ENCODE peak calls at places on chromosome 2, in seven cellular contexts. W, P, A, M, K, U and T are unnamed samples.

GRCh38 chr2:96100893-96101304 is 15.5 kb downstream of the ADRA2B start:
- DNase-seq in U (no peak), A (no peak), P (no peak), M (no peak), K (no peak), W (no peak), T (no peak)

GRCh38 chr2:224263571-224264043 is 138.3 kb downstream of the FAM124B start:
- DNase-seq in P (no peak), U (no peak), M (no peak), A (no peak), W (no peak), K (no peak), T (no peak)

GRCh38 chr2:88329815-88330603 is 122.5 kb downstream of the FOXI3 start:
- DNase-seq in U (no peak), M (peak), A (no peak), W (peak), K (no peak), P (no peak), T (no peak)

GRCh38 chr2:16325613-16326510 is 339.8 kb downstream of the CYRIA start:
- DNase-seq in M (no peak), U (no peak), P (no peak), K (no peak), A (no peak), W (peak), T (no peak)

GRCh38 chr2:42810971-42811865 is 18.8 kb upstream of the HAAO start:
- DNase-seq in M (peak), K (peak), P (peak), U (no peak), W (peak), A (peak), T (peak)

GRCh38 chr2:98727758-98728718 is 2.9 kb downstream of the MGAT4A start:
- DNase-seq in K (no peak), M (no peak), A (no peak), U (no peak), W (no peak), P (no peak), T (no peak)

GRCh38 chr2:214169736-214170135 is 241.1 kb upstream of the VWC2L start:
- DNase-seq in A (no peak), K (no peak), W (no peak), P (no peak), M (no peak), U (no peak), T (no peak)

GRCh38 chr2:175170679-175171304 is 2.8 kb upstream of the ATF2 start:
- DNase-seq in W (no peak), K (no peak), M (no peak), U (no peak), A (no peak), P (no peak), T (no peak)

GRCh38 chr2:28436525-28437051 is 43.9 kb downstream of the FOSL2 start:
- DNase-seq in U (no peak), P (no peak), K (no peak), M (no peak), A (no peak), W (no peak), T (no peak)

DNA sequence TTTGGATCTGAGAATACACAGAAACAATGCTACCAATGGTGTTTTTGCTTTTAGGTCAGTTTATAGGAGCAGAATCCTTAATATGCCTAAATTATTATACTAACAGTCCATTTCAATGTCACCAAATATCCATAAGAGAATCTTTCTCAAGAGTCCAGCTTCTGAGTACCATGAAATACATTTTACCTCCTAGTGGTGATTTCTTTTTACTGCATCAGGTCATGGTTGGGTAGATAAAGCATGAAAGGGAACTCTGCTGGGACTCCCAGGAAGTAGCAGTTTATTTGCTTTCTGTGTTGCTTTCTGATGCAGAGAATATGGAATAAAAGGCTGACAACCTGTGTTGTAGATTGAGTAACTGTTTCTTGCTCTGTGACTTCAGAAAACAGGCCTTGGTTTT is 115.6 kb downstream of the PPP1R1C start:
- DNase-seq in M (no peak), A (no peak), W (no peak), U (peak), K (no peak), P (no peak), T (no peak)
- TF ChIP-seq CTCF in M (peak), A (no peak), W (peak), U (peak), K (no peak), P (no peak), T (peak)

DNA sequence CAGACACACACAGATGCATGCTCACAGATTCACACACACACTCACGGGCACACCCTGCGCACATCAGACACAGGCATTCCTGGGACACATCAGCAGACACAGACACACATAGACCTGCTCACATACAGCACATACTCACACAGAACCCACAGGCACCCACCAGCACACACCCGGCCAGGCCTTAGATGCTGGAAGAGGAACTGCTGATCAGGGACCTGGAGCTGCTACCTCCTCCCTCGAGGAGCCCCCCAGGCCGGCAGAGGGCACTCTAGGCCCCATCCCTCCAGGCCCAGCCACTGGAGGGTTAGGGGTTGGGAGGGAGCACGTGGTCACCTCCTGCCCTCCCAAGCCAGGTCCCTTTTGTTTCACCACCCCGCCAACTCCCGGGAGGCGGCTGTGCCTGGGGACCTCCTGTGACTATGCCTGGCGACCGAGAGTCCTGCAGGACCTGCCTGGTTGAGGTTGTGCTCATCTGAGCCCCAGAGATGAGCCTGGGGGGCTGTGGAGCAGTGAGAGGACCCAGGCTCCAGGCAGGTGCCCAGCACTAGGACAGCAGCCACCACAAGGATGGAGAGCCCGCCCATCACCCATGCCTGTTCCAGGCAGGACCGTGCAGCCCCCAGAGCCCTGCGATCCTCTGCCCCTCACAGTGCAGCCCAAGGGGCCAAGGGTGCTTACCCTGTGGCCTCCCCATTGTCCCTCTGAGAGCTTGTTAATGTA is 21.0 kb upstream of the PTMA start:
- DNase-seq in M (peak), K (peak), A (no peak), W (peak), P (peak), U (peak), T (peak)
- TF ChIP-seq CTCF in M (peak), K (peak), A (peak), W (peak), P (peak), U (peak), T (peak)

GRCh38 chr2:158460632-158461297 is 4.0 kb downstream of the PKP4 start:
- DNase-seq in M (no peak), W (no peak), U (no peak), K (no peak), P (no peak), A (no peak), T (no peak)
- TF ChIP-seq CTCF in M (no peak), W (no peak), U (peak), K (no peak), P (no peak), A (peak), T (peak)

GRCh38 chr2:126771501-126772195 is 115.7 kb downstream of the GYPC start:
- DNase-seq in M (no peak), P (no peak), W (no peak), U (no peak), A (no peak), K (no peak), T (no peak)

GRCh38 chr2:126771094-126771493 is 115.1 kb downstream of the GYPC start:
- DNase-seq in U (no peak), W (no peak), M (no peak), A (no peak), K (no peak), P (no peak), T (no peak)

GRCh38 chr2:126770466-126770865 is 114.5 kb downstream of the GYPC start:
- DNase-seq in A (no peak), K (no peak), W (no peak), M (no peak), U (no peak), P (no peak), T (no peak)

GRCh38 chr2:126766897-126767296 is 110.9 kb downstream of the GYPC start:
- DNase-seq in P (no peak), M (no peak), A (no peak), K (no peak), W (no peak), U (no peak), T (no peak)

GRCh38 chr2:126769118-126769517 is 113.2 kb downstream of the GYPC start:
- DNase-seq in M (no peak), P (no peak), A (no peak), K (no peak), U (peak), W (no peak), T (no peak)
- TF ChIP-seq CTCF in M (no peak), P (no peak), A (no peak), K (no peak), U (peak), W (no peak), T (no peak)

DNA sequence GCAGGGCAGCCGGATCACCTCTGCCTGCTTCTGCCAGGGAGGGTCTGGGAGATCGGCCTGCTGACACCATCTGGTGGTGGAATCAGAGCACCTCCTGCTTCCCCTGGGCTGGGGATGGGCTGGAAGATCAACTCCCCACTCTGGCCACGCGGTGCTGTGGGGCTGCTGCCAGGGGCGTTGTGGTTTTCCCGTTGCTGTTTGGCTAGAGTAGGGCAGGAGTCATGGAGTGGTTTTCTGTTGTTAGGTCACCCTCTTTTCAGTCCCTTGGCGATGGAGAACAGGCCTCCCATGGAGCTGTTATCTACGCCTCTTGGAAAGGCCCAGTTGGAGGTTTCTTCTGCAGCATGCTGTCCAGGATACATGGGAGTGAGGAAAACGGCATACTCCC is 15.2 kb downstream of the BCL2L11 start:
- DNase-seq in K (peak), M (no peak), P (no peak), U (no peak), A (no peak), W (peak), T (no peak)
- TF ChIP-seq CTCF in K (no peak), M (no peak), P (no peak), U (peak), A (no peak), W (peak), T (no peak)

GRCh38 chr2:887639-888038 is 63.0 kb upstream of the SNTG2 start:
- DNase-seq in W (peak), P (no peak), A (no peak), U (no peak), M (no peak), K (no peak), T (no peak)

GRCh38 chr2:884027-884748 is 66.5 kb upstream of the SNTG2 start:
- DNase-seq in W (no peak), A (no peak), P (no peak), K (no peak), U (no peak), M (no peak), T (no peak)

GRCh38 chr2:885230-886071 is 65.2 kb upstream of the SNTG2 start:
- DNase-seq in A (no peak), P (no peak), W (no peak), K (no peak), M (no peak), U (no peak), T (no peak)

GRCh38 chr2:888211-888801 is 62.3 kb upstream of the SNTG2 start:
- DNase-seq in U (no peak), M (no peak), P (no peak), W (no peak), K (no peak), A (no peak), T (no peak)

GRCh38 chr2:886072-887022 is 64.3 kb upstream of the SNTG2 start:
- DNase-seq in W (peak), M (no peak), U (no peak), P (no peak), A (no peak), K (no peak), T (no peak)
- TF ChIP-seq CTCF in W (no peak), M (no peak), U (no peak), P (no peak), A (no peak), K (no peak), T (no peak)

GRCh38 chr2:10285578-10286198 is 17.0 kb upstream of the HPCAL1 start:
- DNase-seq in P (no peak), K (peak), U (no peak), M (no peak), W (no peak), A (peak), T (no peak)
- TF ChIP-seq CTCF in P (no peak), K (no peak), U (no peak), M (no peak), W (no peak), A (no peak), T (no peak)

DNA sequence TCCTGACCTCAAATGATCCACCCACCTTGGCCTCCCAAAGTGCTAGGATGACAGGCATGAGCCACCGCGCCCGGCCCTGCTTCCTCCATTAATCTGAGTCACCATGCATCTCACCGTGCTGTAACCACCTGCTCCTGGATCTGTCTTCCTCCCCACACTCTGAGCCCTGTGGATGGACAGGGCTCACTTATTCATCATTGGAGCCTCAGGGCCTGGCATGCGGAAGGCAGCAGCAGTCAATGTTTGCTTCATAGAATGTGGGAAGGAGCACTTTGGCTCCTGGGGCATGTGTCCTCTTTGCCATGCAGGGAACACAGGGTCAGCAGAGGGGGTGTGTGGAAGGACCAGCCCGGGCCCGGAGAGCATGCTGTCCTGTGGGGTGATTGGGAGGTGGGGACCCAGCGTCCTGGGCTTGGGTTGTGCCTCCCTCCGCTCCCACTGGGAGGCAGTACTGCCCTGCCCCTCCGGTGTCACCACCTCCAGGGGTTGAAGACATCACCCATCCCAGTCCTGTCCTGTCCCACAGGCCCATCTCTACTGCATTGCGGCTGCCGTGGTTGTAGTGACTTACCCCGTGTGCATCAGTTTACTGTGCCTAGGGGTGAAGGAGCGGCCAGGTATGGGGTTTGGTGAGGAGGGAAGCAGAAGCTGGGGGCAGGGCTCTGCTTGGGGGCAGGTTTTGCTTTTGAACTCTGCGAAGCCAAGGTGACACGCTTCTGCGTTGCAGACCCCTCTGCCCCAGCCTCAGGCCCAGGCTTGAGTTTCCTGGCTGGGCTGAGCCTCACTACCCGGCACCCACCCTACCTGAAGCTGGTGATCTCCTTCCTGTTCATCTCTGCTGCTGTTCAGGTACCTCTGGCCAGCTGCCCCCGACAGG is 11.5 kb downstream of the MFSD2B start:
- DNase-seq in K (no peak), W (peak), P (no peak), A (no peak), U (peak), M (no peak), T (peak)
- TF ChIP-seq CTCF in K (no peak), W (peak), P (no peak), A (no peak), U (peak), M (peak), T (peak)

GRCh38 chr2:196591004-196591403 is 48.5 kb upstream of the CCDC150 start:
- DNase-seq in M (no peak), A (no peak), W (no peak), U (no peak), P (no peak), K (no peak), T (no peak)

GRCh38 chr2:196591621-196592022 is 47.9 kb upstream of the CCDC150 start:
- DNase-seq in W (no peak), A (no peak), K (no peak), U (no peak), P (no peak), M (no peak), T (no peak)

GRCh38 chr2:196594158-196594557 is 45.4 kb upstream of the CCDC150 start:
- DNase-seq in K (no peak), W (no peak), M (no peak), A (no peak), P (no peak), U (no peak), T (no peak)

GRCh38 chr2:196592912-196593881 is 46.3 kb upstream of the CCDC150 start:
- DNase-seq in P (no peak), A (no peak), W (peak), U (no peak), K (no peak), M (peak), T (peak)

DNA sequence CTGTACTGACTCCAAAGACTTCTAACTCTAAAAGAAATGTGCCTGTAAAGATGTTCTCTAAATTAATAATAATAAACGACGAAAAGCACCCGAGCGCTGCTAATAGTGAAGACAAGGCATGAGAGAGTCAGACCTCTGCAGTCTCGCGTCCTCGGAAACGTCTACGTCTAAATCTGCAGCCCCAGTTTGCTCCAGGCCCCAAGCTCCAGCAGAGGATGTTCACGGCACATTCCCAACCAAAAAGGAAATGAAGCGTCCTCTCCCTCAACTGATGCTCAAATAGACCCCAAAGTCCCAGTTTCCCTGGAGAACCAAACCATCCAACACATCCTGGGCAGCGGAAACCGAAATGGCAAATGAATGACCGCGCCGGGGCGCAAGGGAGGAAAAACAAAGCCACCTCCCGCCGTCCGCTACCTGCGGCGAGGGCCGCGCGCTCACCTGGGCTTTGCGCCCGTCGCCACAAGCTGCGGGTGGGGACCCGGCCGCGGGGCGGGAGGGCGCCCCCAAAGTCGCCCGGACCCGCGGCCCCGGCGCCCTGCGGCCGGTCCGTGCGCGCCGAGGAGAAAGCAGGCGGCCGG is 47.1 kb upstream of the CCDC150 start:
- DNase-seq in U (no peak), K (no peak), W (no peak), A (no peak), M (peak), P (no peak), T (no peak)
- TF ChIP-seq CTCF in U (no peak), K (no peak), W (peak), A (no peak), M (peak), P (no peak), T (no peak)